ENCODE peak calls at places on chromosomes 5 and 9, in six cellular contexts. One of them, this sample, is unnamed.

GRCh38 chr9:22863106-22863505 is 416.5 kb downstream of the DMRTA1 start:
- DNase-seq in type B pancreatic cell: no peak
- DNase-seq in A172: no peak
- DNase-seq in activated naive CD8-positive, alpha-beta T cell treated with anti-CD3 and anti-CD28 coated beads, Interleukin-2, amount 50 U/mL, for 24 hours: no peak
- DNase-seq in HuH-7: no peak
- DNase-seq in coronary artery: no peak
- DNase-seq in this sample: no peak

GRCh38 chr9:138047469-138048040 is 170.0 kb downstream of the CACNA1B start:
- DNase-seq in type B pancreatic cell: peak; percentile 32
- DNase-seq in A172: no peak
- DNase-seq in activated naive CD8-positive, alpha-beta T cell treated with anti-CD3 and anti-CD28 coated beads, Interleukin-2, amount 50 U/mL, for 24 hours: no peak
- DNase-seq in HuH-7: no peak
- DNase-seq in coronary artery: no peak
- DNase-seq in this sample: no peak

GRCh38 chr5:138458856-138459255 is 6.4 kb upstream of the EGR1 start:
- DNase-seq in type B pancreatic cell: no peak
- DNase-seq in A172: no peak
- DNase-seq in activated naive CD8-positive, alpha-beta T cell treated with anti-CD3 and anti-CD28 coated beads, Interleukin-2, amount 50 U/mL, for 24 hours: no peak
- DNase-seq in HuH-7: no peak
- DNase-seq in coronary artery: no peak
- DNase-seq in this sample: no peak

GRCh38 chr9:104025109-104025508 is 69.0 kb upstream of the SMC2 start:
- DNase-seq in type B pancreatic cell: no peak
- DNase-seq in A172: no peak
- DNase-seq in activated naive CD8-positive, alpha-beta T cell treated with anti-CD3 and anti-CD28 coated beads, Interleukin-2, amount 50 U/mL, for 24 hours: no peak
- DNase-seq in HuH-7: no peak
- DNase-seq in coronary artery: no peak
- DNase-seq in this sample: no peak

GRCh38 chr5:85293139-85293785 is 908.6 kb upstream of the EDIL3 start:
- DNase-seq in type B pancreatic cell: no peak
- DNase-seq in A172: peak; percentile 57
- DNase-seq in activated naive CD8-positive, alpha-beta T cell treated with anti-CD3 and anti-CD28 coated beads, Interleukin-2, amount 50 U/mL, for 24 hours: no peak
- DNase-seq in HuH-7: no peak
- DNase-seq in coronary artery: no peak
- DNase-seq in this sample: no peak

GRCh38 chr5:72231989-72232703 is 87.9 kb downstream of the MRPS27 start:
- DNase-seq in type B pancreatic cell: no peak
- DNase-seq in A172: no peak
- DNase-seq in activated naive CD8-positive, alpha-beta T cell treated with anti-CD3 and anti-CD28 coated beads, Interleukin-2, amount 50 U/mL, for 24 hours: no peak
- DNase-seq in HuH-7: no peak
- DNase-seq in coronary artery: no peak
- DNase-seq in this sample: no peak

GRCh38 chr9:114184071-114184470 is 28.7 kb downstream of the COL27A1 start:
- DNase-seq in type B pancreatic cell: no peak
- DNase-seq in A172: peak; percentile 87
- DNase-seq in activated naive CD8-positive, alpha-beta T cell treated with anti-CD3 and anti-CD28 coated beads, Interleukin-2, amount 50 U/mL, for 24 hours: no peak
- DNase-seq in HuH-7: no peak
- DNase-seq in coronary artery: no peak
- DNase-seq in this sample: no peak

GRCh38 chr9:107142430-107142829 is 140.6 kb upstream of the RAD23B start:
- DNase-seq in type B pancreatic cell: no peak
- DNase-seq in A172: no peak
- DNase-seq in activated naive CD8-positive, alpha-beta T cell treated with anti-CD3 and anti-CD28 coated beads, Interleukin-2, amount 50 U/mL, for 24 hours: no peak
- DNase-seq in HuH-7: no peak
- DNase-seq in coronary artery: no peak
- DNase-seq in this sample: no peak

This sample was measured in 8988T.